ENCODE peak calls at places on chromosomes 1 and 21, in six cellular contexts. T is NCI-H1092; F is AG08395; W is effector memory CD8-positive, alpha-beta T cell; O is NCI-H345; N is amniotic stem cell. R is an unnamed sample.

GRCh38 chr21:41396452-41397107 is 29.5 kb upstream of the MX1 start:
- DNase-seq in T (no peak), F (no peak), W (no peak), O (no peak), N (no peak), R (peak)

GRCh38 chr1:47478090-47478489 is 40.2 kb downstream of the FOXD2 start:
- DNase-seq in T (no peak), F (peak), W (no peak), O (no peak), N (no peak), R (peak)

GRCh38 chr1:218299416-218299815 is 14.3 kb downstream of the RRP15 start:
- DNase-seq in T (no peak), F (peak), W (no peak), O (peak), N (peak), R (no peak)

GRCh38 chr1:240619901-240620621 is 8.1 kb upstream of the GREM2 start:
- DNase-seq in T (no peak), F (no peak), W (no peak), O (no peak), N (no peak), R (no peak)

GRCh38 chr1:204358605-204359004 is 1.1 kb downstream of the PLEKHA6 start:
- DNase-seq in T (no peak), F (no peak), W (no peak), O (no peak), N (no peak), R (no peak)

GRCh38 chr1:3625151-3625907 is 514 bp downstream of the TPRG1L start:
- DNase-seq in T (no peak), F (peak), W (peak), O (peak), N (no peak), R (no peak)

GRCh38 chr1:243390315-243390875 is 134.6 kb downstream of the SDCCAG8 start:
- DNase-seq in T (no peak), F (no peak), W (no peak), O (no peak), N (no peak), R (no peak)

GRCh38 chr1:6410248-6410893 is 9.3 kb downstream of the HES2 start:
- DNase-seq in T (no peak), F (no peak), W (no peak), O (no peak), N (no peak), R (no peak)

GRCh38 chr1:50421366-50421748 is 1.9 kb downstream of the DMRTA2 start:
- DNase-seq in T (no peak), F (no peak), W (no peak), O (no peak), N (no peak), R (no peak)

GRCh38 chr1:15833842-15834405 is 13.6 kb upstream of the SPEN start:
- DNase-seq in T (no peak), F (no peak), W (no peak), O (no peak), N (no peak), R (no peak)

GRCh38 chr21:17514124-17514481 is 1.3 kb downstream of the CXADR start:
- DNase-seq in T (no peak), F (no peak), W (no peak), O (peak), N (no peak), R (no peak)

GRCh38 chr1:67713071-67713806 is 28.2 kb downstream of the GADD45A start:
- DNase-seq in T (peak), F (peak), W (no peak), O (peak), N (peak), R (no peak)

GRCh38 chr1:194004146-194004545 is 817.7 kb upstream of the B3GALT2 start:
- DNase-seq in T (no peak), F (no peak), W (no peak), O (peak), N (no peak), R (no peak)

GRCh38 chr21:34846601-34847112 is 177.9 kb downstream of the CLIC6 start:
- DNase-seq in T (no peak), F (peak), W (no peak), O (no peak), N (peak), R (no peak)

GRCh38 chr1:223037845-223038244 is 105.2 kb downstream of the TLR5 start:
- DNase-seq in T (no peak), F (no peak), W (no peak), O (no peak), N (no peak), R (no peak)

GRCh38 chr1:205950826-205951549 is 7.7 kb upstream of the SLC26A9 start:
- DNase-seq in T (no peak), F (peak), W (no peak), O (peak), N (no peak), R (peak)

GRCh38 chr1:40362199-40362598 is 11.3 kb upstream of the SMAP2 start:
- DNase-seq in T (no peak), F (no peak), W (no peak), O (no peak), N (no peak), R (no peak)

GRCh38 chr1:29279406-29279805 is 43.1 kb downstream of the PTPRU start:
- DNase-seq in T (no peak), F (no peak), W (no peak), O (no peak), N (no peak), R (no peak)

GRCh38 chr1:159928491-159929050 is 3.3 kb upstream of the TAGLN2 start:
- DNase-seq in T (no peak), F (no peak), W (no peak), O (no peak), N (no peak), R (no peak)

GRCh38 chr1:193533883-193534282 is 347.5 kb upstream of the B3GALT2 start:
- DNase-seq in T (no peak), F (no peak), W (no peak), O (no peak), N (no peak), R (no peak)

GRCh38 chr1:240338837-240339236 is 247.2 kb downstream of the FMN2 start:
- DNase-seq in T (no peak), F (no peak), W (no peak), O (no peak), N (no peak), R (no peak)

GRCh38 chr1:182962554-182963115 is 9.7 kb upstream of the SHCBP1L start:
- DNase-seq in T (peak), F (peak), W (no peak), O (peak), N (peak), R (peak)

GRCh38 chr1:110608247-110608646 is 2.1 kb upstream of the KCNA2 start:
- DNase-seq in T (no peak), F (no peak), W (no peak), O (no peak), N (no peak), R (no peak)

GRCh38 chr1:218466341-218467010 is 121.3 kb downstream of the TGFB2 start:
- DNase-seq in T (no peak), F (peak), W (no peak), O (no peak), N (no peak), R (no peak)

GRCh38 chr1:8239306-8240023 is 78.4 kb upstream of the SLC45A1 start:
- DNase-seq in T (no peak), F (no peak), W (no peak), O (no peak), N (no peak), R (no peak)

GRCh38 chr1:151513626-151514101 is 2.5 kb downstream of the CGN start:
- DNase-seq in T (no peak), F (no peak), W (no peak), O (no peak), N (no peak), R (no peak)

GRCh38 chr1:118947003-118947765 is 41.0 kb downstream of the TBX15 start:
- DNase-seq in T (no peak), F (peak), W (no peak), O (no peak), N (no peak), R (no peak)

GRCh38 chr1:10960954-10961833 is 51.3 kb upstream of the TARDBP start:
- DNase-seq in T (peak), F (peak), W (peak), O (peak), N (peak), R (peak)

GRCh38 chr1:201072149-201072548 is 40.1 kb downstream of the CACNA1S start:
- DNase-seq in T (no peak), F (no peak), W (no peak), O (no peak), N (no peak), R (no peak)

GRCh38 chr1:113191579-113192076 is 118.6 kb downstream of the LRIG2 start:
- DNase-seq in T (no peak), F (no peak), W (no peak), O (no peak), N (no peak), R (no peak)

GRCh38 chr1:24588573-24588972 is 32.7 kb downstream of the NCMAP start:
- DNase-seq in T (no peak), F (no peak), W (no peak), O (no peak), N (no peak), R (no peak)

GRCh38 chr1:201461783-201462441 is 7.1 kb downstream of the PHLDA3 start:
- DNase-seq in T (no peak), F (peak), W (no peak), O (no peak), N (peak), R (peak)

GRCh38 chr1:231200417-231201031 is 38.7 kb downstream of the TRIM67 start:
- DNase-seq in T (no peak), F (peak), W (no peak), O (no peak), N (no peak), R (no peak)

R was measured in lower leg skin.